ENCODE peak calls at places on chromosome 2, in eight cellular contexts. P is WERI-Rb-1, L is PC-3, W is transverse colon, J is IMR-90, T is sigmoid colon, H is right atrium auricular region, D is astrocyte. V is an unnamed sample.

GRCh38 chr2:128301501-128301966 is 17.1 kb downstream of the HS6ST1 start:
- DNase-seq in P (no peak), L (no peak), W (no peak), J (peak; percentile 99), T (peak; percentile 84), H (no peak), D (peak; percentile 98), V (peak; percentile 96)

GRCh38 chr2:133705287-133705686 is 137.0 kb upstream of the NCKAP5 start:
- DNase-seq in P (no peak), L (no peak), W (no peak), J (no peak), T (no peak), H (no peak), D (no peak), V (no peak)

GRCh38 chr2:190069936-190070696 is 7.6 kb upstream of the MSTN start:
- DNase-seq in P (peak; percentile 22), L (peak; percentile 82), W (no peak), J (peak; percentile 75), T (no peak), H (no peak), D (peak; percentile 45), V (peak; percentile 37)

GRCh38 chr2:164764996-164765395 is 76.6 kb downstream of the COBLL1 start:
- DNase-seq in P (no peak), L (peak; percentile 17), W (no peak), J (peak; percentile 15), T (no peak), H (no peak), D (peak; percentile 57), V (no peak)

GRCh38 chr2:64858541-64859031 is 130.6 kb upstream of the SLC1A4 start:
- DNase-seq in P (no peak), L (no peak), W (peak; percentile 24), J (no peak), T (peak; percentile 70), H (no peak), D (no peak), V (no peak)

GRCh38 chr2:179106342-179107178 is 56.6 kb upstream of the CCDC141 start:
- DNase-seq in P (no peak), L (peak; percentile 99), W (no peak), J (peak; percentile 94), T (peak; percentile 70), H (peak; percentile 70), D (peak; percentile 95), V (peak; percentile 78)

GRCh38 chr2:25082002-25082622 is 40.2 kb downstream of the EFR3B start:
- DNase-seq in P (no peak), L (no peak), W (no peak), J (no peak), T (no peak), H (no peak), D (no peak), V (no peak)

GRCh38 chr2:11417946-11418585 is 47.9 kb downstream of the E2F6 start:
- DNase-seq in P (peak; percentile 43), L (peak; percentile 22), W (no peak), J (no peak), T (no peak), H (no peak), D (no peak), V (no peak)

GRCh38 chr2:112168422-112169124 is 30.4 kb downstream of the FBLN7 start:
- DNase-seq in P (no peak), L (no peak), W (no peak), J (no peak), T (no peak), H (no peak), D (no peak), V (no peak)

GRCh38 chr2:180970052-180970451 is 10.4 kb upstream of the UBE2E3 start:
- DNase-seq in P (no peak), L (peak; percentile 50), W (no peak), J (no peak), T (no peak), H (no peak), D (no peak), V (no peak)

GRCh38 chr2:66445781-66446177 is 10.9 kb downstream of the MEIS1 start:
- DNase-seq in P (no peak), L (no peak), W (no peak), J (no peak), T (peak; percentile 67), H (no peak), D (no peak), V (no peak)

GRCh38 chr2:218780026-218780425 is 1.9 kb upstream of the CYP27A1 start:
- DNase-seq in P (no peak), L (no peak), W (no peak), J (no peak), T (no peak), H (no peak), D (no peak), V (no peak)

GRCh38 chr2:235106874-235107639 is 155.2 kb downstream of the SH3BP4 start:
- DNase-seq in P (peak; percentile 79), L (peak; percentile 81), W (peak; percentile 62), J (peak; percentile 76), T (peak; percentile 71), H (peak; percentile 69), D (peak; percentile 44), V (no peak)

DNA sequence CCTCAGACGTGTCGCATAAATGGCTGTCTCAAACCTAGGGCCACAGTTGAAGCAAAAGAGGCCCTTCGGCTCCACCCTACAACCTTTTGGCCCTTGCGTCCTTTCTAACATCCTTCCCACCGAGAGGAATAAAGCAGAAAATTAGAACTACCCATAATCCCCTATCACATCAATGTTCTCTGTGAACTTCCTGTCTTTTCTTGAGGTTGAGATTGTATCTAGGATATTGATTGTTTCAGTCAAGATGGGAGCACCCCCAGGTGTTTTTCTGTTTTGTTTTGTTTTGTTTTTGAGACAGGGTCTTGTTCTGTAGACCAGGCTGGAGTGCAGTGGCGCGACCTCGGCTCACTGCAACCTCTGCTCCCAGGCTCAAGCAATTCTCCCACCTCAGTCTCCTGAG is 23.6 kb downstream of the INPP5D start:
- DNase-seq in P (no peak), L (no peak), W (no peak), J (no peak), T (no peak), H (no peak), D (no peak), V (no peak)
- H3K4me3 ChIP-seq in P (no peak overlapping the region), L (no peak overlapping the region), W (no peak overlapping the region), J (no peak overlapping the region), T (no peak overlapping the region), H (no peak overlapping the region), D (no peak overlapping the region), V (no peak overlapping the region)

GRCh38 chr2:98478861-98479770 is 34.5 kb downstream of the INPP4A start:
- DNase-seq in P (no peak), L (no peak), W (no peak), J (no peak), T (peak; percentile 60), H (no peak), D (no peak), V (no peak)
- TF ChIP-seq CTCF in P (no peak), L (no peak), W (no peak), J (no peak), T (no peak), H (no peak), D (no peak), V (no peak)

DNA sequence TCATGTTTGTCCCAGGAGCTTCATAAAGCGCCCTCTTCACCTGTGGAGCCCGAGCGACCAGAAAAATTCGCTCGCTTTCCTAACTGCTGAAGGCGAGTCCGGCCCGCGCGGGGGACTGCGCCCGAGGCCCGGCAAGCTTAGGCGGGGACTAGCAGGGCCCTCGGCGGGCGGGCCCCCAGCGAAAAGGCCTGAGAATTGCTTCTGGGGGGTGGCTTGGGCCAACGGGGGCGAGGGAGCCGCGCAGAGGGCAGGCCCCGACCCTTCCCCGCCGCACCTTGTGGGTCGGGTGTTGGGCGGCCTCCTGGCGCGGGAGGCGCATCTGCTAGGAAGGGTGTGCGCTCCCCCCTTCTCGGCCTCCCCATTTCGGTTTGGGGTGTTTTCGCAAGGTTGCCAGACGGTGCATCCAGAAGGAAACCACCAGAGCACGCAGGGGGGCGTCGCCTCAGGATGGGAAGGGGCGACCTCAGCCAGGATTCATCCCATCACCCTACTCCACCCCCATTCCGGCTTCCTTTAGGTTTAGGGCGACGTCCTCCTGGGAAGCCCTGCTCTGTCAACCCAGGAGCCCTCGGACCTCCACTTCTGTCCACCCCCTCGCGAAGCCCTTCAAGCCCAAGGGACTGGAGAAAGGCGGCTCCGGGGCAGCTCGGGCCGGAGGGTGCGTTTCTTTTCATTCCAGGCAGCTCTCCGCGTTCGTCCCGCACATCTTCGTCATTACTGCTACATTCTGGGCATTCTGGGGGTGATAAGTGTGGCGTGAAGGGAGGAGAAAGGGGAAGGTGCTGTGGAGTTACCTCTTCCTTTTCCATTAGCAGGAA is 9.1 kb downstream of the SP9 start:
- DNase-seq in P (no peak), L (no peak), W (no peak), J (no peak), T (no peak), H (no peak), D (no peak), V (no peak)
- H3K27me3 ChIP-seq in P (peaks cover 9% of the 10 kb centered on the region), L (no peaks in the 10 kb centered on the region), W (peaks cover 77% of the 10 kb centered on the region), J (peaks cover 59% of the 10 kb centered on the region), T (peaks cover 61% of the 10 kb centered on the region), H (peaks cover 59% of the 10 kb centered on the region), D (peaks cover 58% of the 10 kb centered on the region), V (peaks cover 39% of the 10 kb centered on the region)

DNA sequence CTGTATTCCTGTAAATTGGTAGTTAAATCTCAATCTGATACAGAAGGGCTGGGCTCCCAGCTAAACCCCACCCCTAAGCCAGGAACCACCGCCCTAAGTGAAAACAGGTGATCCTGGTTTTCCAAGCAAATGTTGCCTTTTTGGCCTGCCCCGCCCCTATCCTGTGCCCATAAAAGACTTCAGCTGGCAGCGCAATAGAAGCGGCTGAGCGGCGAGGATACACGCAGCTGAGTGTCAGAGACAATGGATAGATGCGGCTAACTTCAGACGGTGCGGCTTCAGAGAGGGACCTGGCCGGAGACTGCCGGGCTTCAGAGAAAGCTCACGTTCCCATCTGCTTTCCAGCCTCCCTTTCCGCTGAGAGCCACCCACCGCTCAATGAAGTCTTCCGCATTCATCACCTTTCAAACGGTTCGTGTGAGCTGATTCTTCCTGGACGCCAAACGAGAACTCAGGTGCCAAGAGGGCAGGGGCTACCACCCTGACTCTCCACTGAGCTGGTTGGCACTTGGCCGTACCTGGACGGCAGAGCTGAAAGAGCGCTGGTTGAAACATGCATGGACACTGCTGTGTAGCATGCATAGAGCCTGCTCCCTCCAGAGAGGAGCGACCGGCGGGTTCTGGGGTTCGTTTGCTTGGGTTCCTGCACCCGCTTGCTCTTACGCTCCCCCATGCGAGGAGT is 49.5 kb upstream of the POLE4 start:
- DNase-seq in P (no peak), L (peak; percentile 32), W (peak; percentile 70), J (no peak), T (no peak), H (no peak), D (no peak), V (no peak)
- H3K4me3 ChIP-seq in P (no peak overlapping the region), L (no peak overlapping the region), W (no peak overlapping the region), J (no peak overlapping the region), T (no peak overlapping the region), H (no peak overlapping the region), D (no peak overlapping the region), V (peak overlapping the region; percentile 10)

GRCh38 chr2:162327134-162327769 is 8.8 kb upstream of the IFIH1 start:
- DNase-seq in P (no peak), L (peak; percentile 28), W (no peak), J (no peak), T (no peak), H (no peak), D (no peak), V (no peak)
- TF ChIP-seq CTCF in P (peak; percentile 33), L (peak; percentile 86), W (peak; percentile 36), J (peak; percentile 49), T (no peak), H (peak; percentile 58), D (peak; percentile 45), V (peak; percentile 63)

V was measured in BJ.